ENCODE peak calls at places on chromosomes 13 and 19, in five cellular contexts. E, H, V, L and F are unnamed samples.
A peak's percentile ranks its signal among the peaks of the same experiment; 100 is the strongest.

GRCh38 chr19:46350758-46351159 is 3.9 kb downstream of the PPP5C start:
- ATAC-seq in V (no peak), E (no peak), H (peak; percentile 4), L (no peak), F (no peak)

GRCh38 chr19:47520839-47521238 is 6.0 kb upstream of the NAPA start:
- ATAC-seq in E (no peak), V (peak; percentile 8), H (no peak), L (no peak), F (no peak)

GRCh38 chr19:41427647-41428480 is 690 bp upstream of the B3GNT8 start:
- ATAC-seq in H (no peak), E (peak; percentile 43), V (no peak), L (peak; percentile 51), F (peak; percentile 63)

GRCh38 chr13:48579167-48579918 is 46.5 kb upstream of the RCBTB2 start:
- ATAC-seq in L (peak; percentile 56), E (no peak), H (peak; percentile 63), V (no peak), F (peak; percentile 55)

GRCh38 chr19:35992902-35993765 is 1.9 kb upstream of the SDHAF1 start:
- ATAC-seq in H (no peak), E (no peak), L (no peak), V (no peak), F (no peak)

GRCh38 chr13:40271931-40272775 is 394.3 kb downstream of the FOXO1 start:
- ATAC-seq in L (no peak), H (no peak), V (peak; percentile 69), E (no peak), F (peak; percentile 85)

GRCh38 chr19:13881231-13881691 is 4.3 kb downstream of the NANOS3 start:
- ATAC-seq in E (no peak), H (no peak), V (no peak), L (no peak), F (no peak)

GRCh38 chr19:3526507-3527244 is 12.3 kb upstream of the TEKTIP1 start:
- ATAC-seq in L (no peak), H (no peak), E (no peak), V (no peak), F (no peak)

GRCh38 chr19:715347-715746 is 6.6 kb downstream of the PALM start:
- ATAC-seq in E (no peak), L (no peak), V (no peak), H (no peak), F (no peak)

GRCh38 chr13:44410328-44410859 is 36.8 kb downstream of the SERP2 start:
- ATAC-seq in V (no peak), H (no peak), L (no peak), E (no peak), F (no peak)

GRCh38 chr13:112643759-112644459 is 45.9 kb upstream of the ATP11A start:
- ATAC-seq in E (no peak), V (no peak), H (peak; percentile 81), L (peak; percentile 70), F (no peak)

GRCh38 chr19:5961969-5962945 is 15.7 kb downstream of the RANBP3 start:
- ATAC-seq in E (peak; percentile 70), L (peak; percentile 92), V (no peak), H (peak; percentile 82), F (peak; percentile 46)

GRCh38 chr13:50518791-50519201 is 324.7 kb downstream of the DLEU7 start:
- ATAC-seq in V (no peak), E (peak; percentile 71), H (peak; percentile 79), L (no peak), F (no peak)

GRCh38 chr13:27293051-27293691 is 22.5 kb downstream of the RASL11A start:
- ATAC-seq in H (no peak), V (no peak), E (no peak), L (no peak), F (no peak)

GRCh38 chr19:55809381-55810058 is 22.3 kb downstream of the NLRP11 start:
- ATAC-seq in L (no peak), H (peak; percentile 98), E (no peak), V (peak; percentile 99), F (no peak)

GRCh38 chr13:40963927-40964326 is 55.2 kb downstream of the ELF1 start:
- ATAC-seq in H (no peak), V (peak; percentile 44), L (no peak), E (peak; percentile 46), F (no peak)

GRCh38 chr13:110023729-110024645 is 237.6 kb upstream of the IRS2 start:
- ATAC-seq in V (no peak), E (peak; percentile 93), L (no peak), H (no peak), F (peak; percentile 92)

GRCh38 chr13:110617326-110618072 is 2.2 kb downstream of the NAXD start:
- ATAC-seq in E (peak; percentile 14), V (no peak), H (peak; percentile 59), L (no peak), F (no peak)

GRCh38 chr13:44231786-44232516 is 141.7 kb upstream of the SERP2 start:
- ATAC-seq in L (peak; percentile 89), H (peak; percentile 89), E (peak; percentile 75), V (peak; percentile 98), F (peak; percentile 92)

GRCh38 chr13:40987606-40988280 is 31.4 kb downstream of the ELF1 start:
- ATAC-seq in H (no peak), E (peak; percentile 63), V (no peak), L (no peak), F (no peak)

GRCh38 chr13:21668665-21669599 is 1.9 kb upstream of the FGF9 start:
- ATAC-seq in H (no peak), E (peak; percentile 30), L (peak; percentile 5), V (no peak), F (no peak)

GRCh38 chr19:10074153-10074552 is 12.0 kb upstream of the SHFL start:
- ATAC-seq in E (peak; percentile 44), L (no peak), V (peak; percentile 62), H (peak; percentile 14), F (no peak)

GRCh38 chr19:18160792-18161690 is 8.1 kb downstream of the PIK3R2 start:
- ATAC-seq in H (peak; percentile 92), V (peak; percentile 80), E (peak; percentile 94), L (peak; percentile 78), F (peak; percentile 89)
- TF ChIP-seq POLR2A in H (no peak), V (peak; percentile 37), E (no peak), L (no peak), F (no peak)

GRCh38 chr19:21358768-21359451 is at the start of gene ZNF738:
- ATAC-seq in L (peak; percentile 97), H (peak; percentile 98), E (peak; percentile 99), V (peak; percentile 99), F (peak; percentile 100)
- TF ChIP-seq POLR2A in L (peak; percentile 53), H (no peak), E (peak; percentile 55), V (no peak), F (no peak)

GRCh38 chr13:73464758-73465628 is 406.2 kb downstream of the KLF5 start:
- ATAC-seq in E (no peak), L (no peak), H (no peak), V (peak; percentile 31), F (no peak)
- TF ChIP-seq POLR2A in E (no peak), L (no peak), H (no peak), V (no peak), F (no peak)

GRCh38 chr19:4669723-4670480 is at the start of gene MYDGF:
- ATAC-seq in L (peak; percentile 97), E (peak; percentile 98), V (peak; percentile 96), H (peak; percentile 98), F (peak; percentile 96)
- TF ChIP-seq POLR2A in L (peak; percentile 73), E (peak; percentile 91), V (peak; percentile 80), H (peak; percentile 76), F (peak; percentile 46)

DNA sequence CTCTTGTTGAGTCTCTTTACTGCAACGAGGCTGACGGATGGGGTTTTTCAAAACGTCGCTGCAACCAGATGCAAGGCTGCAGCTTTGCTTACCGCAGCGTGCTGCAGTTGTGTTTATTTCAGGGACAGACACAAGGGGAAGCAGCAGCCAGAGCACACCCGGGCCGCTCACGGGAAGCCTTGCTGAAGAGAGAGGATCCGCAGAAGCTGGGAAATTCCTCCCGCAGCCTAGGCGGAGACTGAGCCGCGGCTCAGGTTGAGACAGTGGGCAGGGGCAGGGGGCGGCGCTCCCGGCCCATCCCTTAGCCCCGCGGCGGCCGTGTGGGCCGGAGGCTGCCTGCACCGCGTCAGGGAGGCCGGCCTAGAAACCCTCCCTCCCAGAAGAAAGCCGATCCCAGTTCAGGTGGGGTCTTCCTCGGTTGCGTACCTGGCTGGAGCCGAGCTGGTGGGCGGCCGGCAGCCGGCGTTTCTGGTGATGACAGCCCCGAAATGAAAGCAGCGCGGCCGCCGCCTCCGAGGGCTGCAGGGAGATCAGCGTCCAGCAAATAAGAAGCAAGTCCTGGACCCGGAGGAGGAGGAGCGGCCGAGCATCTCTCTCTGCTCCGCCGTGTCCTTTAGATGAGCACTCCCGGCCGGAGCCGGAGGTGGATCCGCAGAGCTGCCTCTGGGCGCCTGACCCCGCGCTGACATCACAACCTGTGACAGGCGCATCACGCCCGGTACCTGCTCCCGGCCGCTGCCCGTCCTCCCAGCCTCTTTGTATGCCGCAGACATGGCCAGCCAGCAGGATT is at the start of gene FRY:
- ATAC-seq in H (peak; percentile 93), V (peak; percentile 93), L (peak; percentile 75), E (peak; percentile 89), F (peak; percentile 85)
- TF ChIP-seq POLR2A in H (peak; percentile 35), V (no peak), L (peak; percentile 25), E (no peak), F (no peak)